ENCODE peak calls at places on chromosomes 16 and 17, in eight cellular contexts. N is naive thymus-derived CD4-positive, alpha-beta T cell; J is spleen; X is neural progenitor cell; S is substantia nigra; P is endodermal cell; K is cardiac muscle cell; E is AG04450. B is an unnamed sample.

GRCh38 chr17:80765241-80766022 is 220.8 kb downstream of the RPTOR start:
- DNase-seq in N (no peak), J (no peak), X (no peak), S (no peak), P (peak; percentile 46), K (no peak), E (no peak), B (no peak)

GRCh38 chr17:45908460-45908859 is 14.1 kb downstream of the MAPT start:
- DNase-seq in N (no peak), J (no peak), X (no peak), S (no peak), P (no peak), K (no peak), E (no peak), B (no peak)

GRCh38 chr16:86925067-86925791 is 346.9 kb downstream of the FOXL1 start:
- DNase-seq in N (no peak), J (no peak), X (no peak), S (no peak), P (no peak), K (peak; percentile 84), E (peak; percentile 78), B (no peak)

GRCh38 chr16:81754810-81755209 is 24.3 kb upstream of the PLCG2 start:
- DNase-seq in N (no peak), J (no peak), X (no peak), S (no peak), P (no peak), K (no peak), E (no peak), B (no peak)

GRCh38 chr17:4944163-4944553 is 4.1 kb downstream of the RNF167 start:
- DNase-seq in N (peak; percentile 67), J (peak; percentile 89), X (no peak), S (no peak), P (no peak), K (no peak), E (no peak), B (peak; percentile 39)

GRCh38 chr16:48535831-48536599 is 74.0 kb downstream of the N4BP1 start:
- DNase-seq in N (no peak), J (peak; percentile 79), X (peak; percentile 55), S (no peak), P (no peak), K (peak; percentile 92), E (no peak), B (peak; percentile 48)

GRCh38 chr16:3881499-3881995 is 1.0 kb upstream of the CREBBP start:
- DNase-seq in N (no peak), J (no peak), X (no peak), S (no peak), P (peak; percentile 68), K (no peak), E (no peak), B (no peak)

GRCh38 chr17:73118139-73118538 is 25.7 kb upstream of the SLC39A11 start:
- DNase-seq in N (no peak), J (no peak), X (no peak), S (no peak), P (no peak), K (no peak), E (no peak), B (no peak)

GRCh38 chr17:19270951-19271611 is 33.9 kb downstream of the EPN2 start:
- DNase-seq in N (no peak), J (peak; percentile 32), X (no peak), S (no peak), P (no peak), K (no peak), E (no peak), B (no peak)

GRCh38 chr17:19269641-19270040 is 32.5 kb downstream of the EPN2 start:
- DNase-seq in N (no peak), J (peak; percentile 16), X (no peak), S (no peak), P (no peak), K (no peak), E (no peak), B (no peak)

GRCh38 chr17:19269102-19269501 is 31.9 kb downstream of the EPN2 start:
- DNase-seq in N (no peak), J (no peak), X (no peak), S (no peak), P (no peak), K (no peak), E (no peak), B (no peak)

GRCh38 chr17:19270347-19270950 is 33.3 kb downstream of the EPN2 start:
- DNase-seq in N (no peak), J (peak; percentile 64), X (peak; percentile 35), S (no peak), P (peak; percentile 79), K (no peak), E (no peak), B (no peak)

DNA sequence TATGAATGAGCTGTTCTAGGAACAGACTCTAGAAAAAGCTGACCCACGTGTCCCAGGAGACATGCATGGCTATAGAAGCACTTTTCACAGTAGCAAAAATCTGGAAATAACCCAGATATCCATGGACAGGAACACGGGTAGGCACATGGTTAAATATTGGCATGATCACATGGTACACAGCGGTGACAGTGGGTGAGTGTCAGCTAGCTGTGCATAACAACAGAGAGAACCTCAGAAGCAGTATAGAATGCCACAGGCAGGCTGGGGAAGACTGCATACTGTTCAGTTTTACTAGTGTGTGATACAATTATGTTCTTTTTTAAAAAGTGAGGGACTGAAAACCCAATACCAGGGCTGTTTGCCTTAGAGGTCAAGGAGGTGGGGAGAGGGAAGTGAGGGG is 31.4 kb downstream of the EPN2 start:
- DNase-seq in N (no peak), J (no peak), X (no peak), S (no peak), P (no peak), K (no peak), E (no peak), B (no peak)
- H3K27ac ChIP-seq in N (no peak overlapping the region), J (peak overlapping the region; percentile 37), X (no peak overlapping the region), S (peak overlapping the region; percentile 91), P (no peak overlapping the region), K (no peak overlapping the region), E (no peak overlapping the region), B (no peak overlapping the region)

GRCh38 chr17:10629706-10630105 is 27.4 kb downstream of the MYH3 start:
- DNase-seq in N (no peak), J (peak; percentile 39), X (no peak), S (no peak), P (no peak), K (no peak), E (no peak), B (no peak)

GRCh38 chr17:10623786-10624338 is 33.2 kb downstream of the MYH3 start:
- DNase-seq in N (no peak), J (peak; percentile 52), X (no peak), S (no peak), P (no peak), K (no peak), E (no peak), B (no peak)

GRCh38 chr17:10628756-10629155 is 28.4 kb downstream of the MYH3 start:
- DNase-seq in N (no peak), J (no peak), X (peak; percentile 47), S (no peak), P (peak; percentile 89), K (no peak), E (no peak), B (no peak)

GRCh38 chr17:10624966-10625365 is 32.1 kb downstream of the MYH3 start:
- DNase-seq in N (no peak), J (peak; percentile 36), X (no peak), S (no peak), P (no peak), K (no peak), E (no peak), B (no peak)

DNA sequence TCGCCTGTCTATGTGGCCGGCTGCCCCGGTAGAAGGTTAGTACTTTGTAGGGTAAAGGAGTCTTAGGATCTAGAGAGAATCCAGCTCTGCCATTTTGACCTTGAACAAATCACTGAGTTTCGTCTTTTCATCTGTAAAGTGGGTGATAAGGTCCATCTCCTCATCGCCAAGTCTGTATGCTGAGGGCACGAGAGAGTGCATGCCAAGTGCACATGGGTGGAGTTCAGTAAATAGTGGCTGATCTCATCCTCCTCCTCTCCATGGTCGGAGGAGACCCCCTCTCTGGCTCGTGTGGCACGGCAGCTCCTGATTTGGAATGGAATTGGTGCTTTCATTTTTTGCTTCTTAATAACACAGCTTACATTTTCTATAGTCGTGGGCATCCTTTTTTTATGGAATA is 30.7 kb downstream of the MYH3 start:
- DNase-seq in N (no peak), J (no peak), X (no peak), S (no peak), P (no peak), K (no peak), E (no peak), B (no peak)
- H3K27ac ChIP-seq in N (no peak overlapping the region), J (no peak overlapping the region), X (no peak overlapping the region), S (no peak overlapping the region), P (no peak overlapping the region), K (no peak overlapping the region), E (no peak overlapping the region), B (no peak overlapping the region)

GRCh38 chr17:48644910-48645557 is 18.9 kb upstream of the HOXB9 start:
- DNase-seq in N (no peak), J (no peak), X (peak; percentile 1), S (no peak), P (peak; percentile 34), K (no peak), E (no peak), B (no peak)

GRCh38 chr17:48646183-48647102 is 20.3 kb upstream of the HOXB9 start:
- DNase-seq in N (no peak), J (no peak), X (peak; percentile 42), S (no peak), P (peak; percentile 81), K (no peak), E (no peak), B (peak; percentile 30)

GRCh38 chr17:48645639-48646182 is 19.6 kb upstream of the HOXB9 start:
- DNase-seq in N (no peak), J (no peak), X (no peak), S (no peak), P (no peak), K (no peak), E (no peak), B (no peak)

GRCh38 chr17:48647964-48648245 is 21.7 kb upstream of the HOXB9 start:
- DNase-seq in N (no peak), J (no peak), X (no peak), S (no peak), P (no peak), K (no peak), E (no peak), B (no peak)

DNA sequence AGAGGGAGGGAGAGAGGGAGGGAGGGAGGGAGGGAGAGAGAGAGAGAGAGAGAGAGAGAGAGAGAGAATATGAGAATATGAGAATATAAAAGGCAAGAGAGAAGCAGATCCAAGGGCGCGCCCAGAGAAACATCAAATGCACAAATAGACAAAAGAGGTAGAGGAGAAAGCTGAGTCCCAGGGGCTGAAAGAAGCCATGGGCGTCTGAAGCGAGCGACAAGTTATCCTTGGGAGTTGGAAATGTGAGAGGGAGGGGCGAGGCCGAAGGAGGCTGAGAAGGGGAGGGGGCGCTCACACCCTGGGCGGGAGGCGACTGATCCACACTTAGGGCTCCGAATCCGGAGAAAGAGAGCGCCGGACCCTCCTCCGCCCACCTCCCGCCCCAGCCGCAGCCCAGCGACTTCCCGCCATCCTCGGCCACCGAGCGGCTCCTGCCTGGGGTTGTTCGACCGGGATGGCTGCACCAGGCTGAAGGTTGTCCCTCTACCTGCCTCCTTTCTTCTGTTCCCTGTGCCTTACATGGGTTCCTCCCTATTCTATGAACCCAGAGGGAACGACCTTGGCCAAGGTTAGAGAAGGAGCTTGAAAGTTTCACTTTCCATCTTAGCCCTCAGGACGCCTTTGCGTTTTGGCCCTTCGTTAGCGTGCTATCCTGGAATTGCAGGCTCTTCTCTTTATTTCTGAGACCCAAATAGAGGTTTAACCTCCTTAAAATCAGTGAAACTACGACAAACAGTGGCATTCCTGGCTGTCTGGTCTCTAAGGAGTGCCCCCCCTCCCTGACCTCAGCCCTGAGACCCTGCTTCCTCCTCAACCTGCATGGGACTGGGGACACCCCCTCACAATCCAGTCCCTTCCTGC is 21.2 kb upstream of the HOXB9 start:
- DNase-seq in N (no peak), J (no peak), X (peak; percentile 45), S (no peak), P (peak; percentile 89), K (no peak), E (no peak), B (no peak)
- H3K27ac ChIP-seq in N (no peak overlapping the region), J (no peak overlapping the region), X (no peak overlapping the region), S (no peak overlapping the region), P (no peak overlapping the region), K (no peak overlapping the region), E (no peak overlapping the region), B (no peak overlapping the region)

GRCh38 chr16:909281-910000 is 61.3 kb downstream of the LMF1 start:
- DNase-seq in N (no peak), J (no peak), X (no peak), S (no peak), P (no peak), K (no peak), E (no peak), B (no peak)

GRCh38 chr16:911604-912321 is 59.0 kb downstream of the LMF1 start:
- DNase-seq in N (no peak), J (no peak), X (no peak), S (peak; percentile 45), P (no peak), K (no peak), E (no peak), B (no peak)

GRCh38 chr16:908526-909155 is 62.1 kb downstream of the LMF1 start:
- DNase-seq in N (no peak), J (no peak), X (no peak), S (no peak), P (no peak), K (no peak), E (no peak), B (no peak)

GRCh38 chr16:911101-911500 is 59.7 kb downstream of the LMF1 start:
- DNase-seq in N (no peak), J (no peak), X (no peak), S (no peak), P (no peak), K (no peak), E (no peak), B (no peak)

GRCh38 chr16:910181-910580 is 60.6 kb downstream of the LMF1 start:
- DNase-seq in N (no peak), J (no peak), X (no peak), S (no peak), P (no peak), K (no peak), E (no peak), B (no peak)
- H3K27ac ChIP-seq in N (no peak overlapping the region), J (no peak overlapping the region), X (no peak overlapping the region), S (peak overlapping the region; percentile 99), P (no peak overlapping the region), K (no peak overlapping the region), E (no peak overlapping the region), B (no peak overlapping the region)